ENCODE peak calls at places on chromosomes 7 and 10, in seven cellular contexts. B is islet precursor cell, S is mucosa of gallbladder, C is AG20443, K is ELR, Z is left colon, W is NCI-H460. E is an unnamed sample.

GRCh38 chr10:116201011-116201410 is 72.0 kb downstream of the GFRA1 start:
- DNase-seq in B (no peak), S (no peak), C (peak), K (peak), Z (no peak), W (no peak), E (no peak)

GRCh38 chr10:120011359-120012132 is 119.0 kb downstream of the SEC23IP start:
- DNase-seq in B (peak), S (no peak), C (no peak), K (no peak), Z (no peak), W (no peak), E (no peak)

GRCh38 chr10:75400163-75400768 is 1.3 kb downstream of the ZNF503 start:
- DNase-seq in B (no peak), S (no peak), C (peak), K (peak), Z (no peak), W (no peak), E (no peak)

GRCh38 chr7:1085266-1085665 is 2.6 kb upstream of the GPER1 start:
- DNase-seq in B (no peak), S (no peak), C (peak), K (no peak), Z (no peak), W (no peak), E (no peak)

GRCh38 chr7:157693521-157694388 is 357.0 kb downstream of the DNAJB6 start:
- DNase-seq in B (peak), S (no peak), C (no peak), K (no peak), Z (no peak), W (no peak), E (no peak)

GRCh38 chr10:121514141-121514865 is 83.9 kb downstream of the FGFR2 start:
- DNase-seq in B (no peak), S (no peak), C (no peak), K (no peak), Z (no peak), W (no peak), E (no peak)

GRCh38 chr7:138513344-138513871 is 53.3 kb downstream of the TRIM24 start:
- DNase-seq in B (no peak), S (no peak), C (no peak), K (no peak), Z (no peak), W (no peak), E (no peak)

GRCh38 chr10:110077436-110078120 is 69.8 kb downstream of the ADD3 start:
- DNase-seq in B (no peak), S (no peak), C (no peak), K (no peak), Z (no peak), W (no peak), E (no peak)

GRCh38 chr7:111853231-111853990 is 291.1 kb upstream of the IMMP2L start:
- DNase-seq in B (no peak), S (no peak), C (peak), K (no peak), Z (no peak), W (no peak), E (no peak)

E was measured in Panc1.